ENCODE peak calls at places on chromosomes 4 and X, in four cellular contexts. One of them, this sample, is unnamed.

GRCh38 chr4:142718981-142719380 is 127.1 kb downstream of the INPP4B start:
- DNase-seq in HL-60: no peak
- DNase-seq in Caco-2: no peak
- DNase-seq in heart left ventricle: no peak
- DNase-seq in this sample: no peak

GRCh38 chr4:57191523-57192034 is 81.4 kb upstream of the IGFBP7 start:
- DNase-seq in HL-60: no peak
- DNase-seq in Caco-2: peak; percentile 11
- DNase-seq in heart left ventricle: no peak
- DNase-seq in this sample: peak; percentile 26

GRCh38 chrX:16418650-16419049 is 231.3 kb upstream of the S100G start:
- DNase-seq in Caco-2: no peak
- DNase-seq in HL-60: no peak
- DNase-seq in heart left ventricle: no peak
- DNase-seq in this sample: no peak

GRCh38 chr4:40289366-40290188 is 45.6 kb upstream of the CHRNA9 start:
- DNase-seq in heart left ventricle: no peak
- DNase-seq in Caco-2: no peak
- DNase-seq in HL-60: peak; percentile 74
- DNase-seq in this sample: no peak

GRCh38 chr4:24328300-24328699 is 256.1 kb downstream of the DHX15 start:
- DNase-seq in heart left ventricle: no peak
- DNase-seq in HL-60: no peak
- DNase-seq in Caco-2: no peak
- DNase-seq in this sample: no peak

GRCh38 chrX:70434914-70435586 is 9.6 kb upstream of the DLG3 start:
- DNase-seq in Caco-2: no peak
- DNase-seq in heart left ventricle: peak; percentile 75
- DNase-seq in HL-60: no peak
- DNase-seq in this sample: no peak

GRCh38 chrX:129310000-129310399 is 213.3 kb downstream of the SMARCA1 start:
- DNase-seq in HL-60: no peak
- DNase-seq in heart left ventricle: no peak
- DNase-seq in Caco-2: no peak
- DNase-seq in this sample: no peak

GRCh38 chr4:39365931-39366771 is at the start of gene RFC1:
- DNase-seq in HL-60: peak; percentile 90
- DNase-seq in heart left ventricle: peak; percentile 95
- DNase-seq in Caco-2: peak; percentile 95
- DNase-seq in this sample: peak; percentile 90

GRCh38 chrX:24520472-24520871 is 55.4 kb downstream of the PDK3 start:
- DNase-seq in HL-60: no peak
- DNase-seq in Caco-2: no peak
- DNase-seq in heart left ventricle: no peak
- DNase-seq in this sample: no peak

GRCh38 chr4:74934822-74935326 is 2.0 kb downstream of the PARM1 start:
- DNase-seq in heart left ventricle: no peak
- DNase-seq in Caco-2: no peak
- DNase-seq in HL-60: no peak
- DNase-seq in this sample: peak; percentile 23

GRCh38 chrX:111100191-111100590 is 4.2 kb downstream of the PAK3 start:
- DNase-seq in Caco-2: peak; percentile 24
- DNase-seq in HL-60: peak; percentile 26
- DNase-seq in heart left ventricle: no peak
- DNase-seq in this sample: peak; percentile 46

GRCh38 chr4:87575983-87576382 is 32.3 kb upstream of the DSPP start:
- DNase-seq in heart left ventricle: no peak
- DNase-seq in HL-60: no peak
- DNase-seq in Caco-2: no peak
- DNase-seq in this sample: no peak

GRCh38 chr4:151215295-151215694 is 61.7 kb upstream of the PRSS48 start:
- DNase-seq in heart left ventricle: no peak
- DNase-seq in Caco-2: no peak
- DNase-seq in HL-60: no peak
- DNase-seq in this sample: no peak

GRCh38 chr4:81921757-81922159 is 450.1 kb upstream of the RASGEF1B start:
- DNase-seq in Caco-2: no peak
- DNase-seq in heart left ventricle: peak; percentile 54
- DNase-seq in HL-60: no peak
- DNase-seq in this sample: no peak

GRCh38 chr4:139639654-139640053 is 26.0 kb upstream of the MGST2 start:
- DNase-seq in Caco-2: no peak
- DNase-seq in HL-60: no peak
- DNase-seq in heart left ventricle: no peak
- DNase-seq in this sample: no peak

GRCh38 chr4:8079031-8079885 is 79.4 kb downstream of the ABLIM2 start:
- DNase-seq in Caco-2: peak; percentile 25
- DNase-seq in HL-60: peak; percentile 42
- DNase-seq in heart left ventricle: peak; percentile 49
- DNase-seq in this sample: no peak

GRCh38 chr4:146273204-146273901 is 59.0 kb downstream of the REELD1 start:
- DNase-seq in heart left ventricle: no peak
- DNase-seq in HL-60: no peak
- DNase-seq in Caco-2: no peak
- DNase-seq in this sample: no peak

GRCh38 chr4:96326846-96327245 is 487.0 kb downstream of the PDHA2 start:
- DNase-seq in HL-60: no peak
- DNase-seq in Caco-2: no peak
- DNase-seq in heart left ventricle: no peak
- DNase-seq in this sample: no peak

GRCh38 chr4:8277356-8278008 is 7.9 kb downstream of the HTRA3 start:
- DNase-seq in heart left ventricle: peak; percentile 33
- DNase-seq in HL-60: no peak
- DNase-seq in Caco-2: no peak
- DNase-seq in this sample: no peak

GRCh38 chrX:108020631-108021030 is 24.2 kb upstream of the VSIG1 start:
- DNase-seq in heart left ventricle: no peak
- DNase-seq in HL-60: no peak
- DNase-seq in Caco-2: peak; percentile 11
- DNase-seq in this sample: no peak

GRCh38 chr4:113882668-113883067 is 96.8 kb downstream of the ARSJ start:
- DNase-seq in heart left ventricle: no peak
- DNase-seq in Caco-2: no peak
- DNase-seq in HL-60: no peak
- DNase-seq in this sample: no peak

GRCh38 chrX:38260231-38260630 is 39.6 kb upstream of the SRPX start:
- DNase-seq in HL-60: peak; percentile 25
- DNase-seq in heart left ventricle: no peak
- DNase-seq in Caco-2: peak; percentile 57
- DNase-seq in this sample: peak; percentile 6

GRCh38 chr4:116705466-116705865 is 379.9 kb downstream of the TRAM1L1 start:
- DNase-seq in heart left ventricle: no peak
- DNase-seq in Caco-2: no peak
- DNase-seq in HL-60: no peak
- DNase-seq in this sample: no peak

GRCh38 chrX:104330966-104331365 is 76.2 kb upstream of the ESX1 start:
- DNase-seq in heart left ventricle: no peak
- DNase-seq in Caco-2: no peak
- DNase-seq in HL-60: no peak
- DNase-seq in this sample: no peak

GRCh38 chr4:111530446-111530845 is 614.8 kb upstream of the FAM241A start:
- DNase-seq in Caco-2: no peak
- DNase-seq in heart left ventricle: no peak
- DNase-seq in HL-60: no peak
- DNase-seq in this sample: no peak

GRCh38 chr4:83009529-83009928 is 1.1 kb downstream of the LIN54 start:
- DNase-seq in heart left ventricle: no peak
- DNase-seq in Caco-2: no peak
- DNase-seq in HL-60: peak; percentile 16
- DNase-seq in this sample: no peak

GRCh38 chr4:185713272-185713671 is 98.7 kb downstream of the SORBS2 start:
- DNase-seq in heart left ventricle: no peak
- DNase-seq in Caco-2: peak; percentile 46
- DNase-seq in HL-60: no peak
- DNase-seq in this sample: no peak

GRCh38 chr4:148618856-148619255 is 176.6 kb upstream of the NR3C2 start:
- DNase-seq in Caco-2: no peak
- DNase-seq in HL-60: no peak
- DNase-seq in heart left ventricle: no peak
- DNase-seq in this sample: no peak

GRCh38 chrX:135505356-135505755 is 15.1 kb upstream of the INTS6L start:
- DNase-seq in heart left ventricle: no peak
- DNase-seq in Caco-2: no peak
- DNase-seq in HL-60: no peak
- DNase-seq in this sample: no peak

GRCh38 chrX:97705936-97706335 is 822.2 kb downstream of the RPA4 start:
- DNase-seq in Caco-2: no peak
- DNase-seq in heart left ventricle: no peak
- DNase-seq in HL-60: no peak
- DNase-seq in this sample: no peak

GRCh38 chr4:143667461-143667860 is 33.0 kb downstream of the FREM3 start:
- DNase-seq in Caco-2: no peak
- DNase-seq in heart left ventricle: peak; percentile 33
- DNase-seq in HL-60: no peak
- DNase-seq in this sample: no peak

GRCh38 chr4:108813261-108813660 is 50.4 kb upstream of the ETNPPL start:
- DNase-seq in heart left ventricle: no peak
- DNase-seq in Caco-2: no peak
- DNase-seq in HL-60: no peak
- DNase-seq in this sample: no peak

GRCh38 chr4:20426028-20426427 is 174.3 kb downstream of the SLIT2 start:
- DNase-seq in heart left ventricle: no peak
- DNase-seq in HL-60: no peak
- DNase-seq in Caco-2: no peak
- DNase-seq in this sample: no peak

GRCh38 chr4:182280439-182281111 is 37.4 kb downstream of the TENM3 start:
- DNase-seq in heart left ventricle: no peak
- DNase-seq in HL-60: no peak
- DNase-seq in Caco-2: no peak
- DNase-seq in this sample: no peak

GRCh38 chr4:38856046-38856445 is 571 bp downstream of the TLR6 start:
- DNase-seq in Caco-2: no peak
- DNase-seq in HL-60: peak; percentile 49
- DNase-seq in heart left ventricle: no peak
- DNase-seq in this sample: no peak

GRCh38 chrX:2878563-2878962 is 49.8 kb downstream of the GYG2 start:
- DNase-seq in Caco-2: no peak
- DNase-seq in heart left ventricle: no peak
- DNase-seq in HL-60: no peak
- DNase-seq in this sample: no peak

GRCh38 chrX:2872937-2873336 is 44.2 kb downstream of the GYG2 start:
- DNase-seq in heart left ventricle: no peak
- DNase-seq in HL-60: no peak
- DNase-seq in Caco-2: no peak
- DNase-seq in this sample: no peak

GRCh38 chrX:2874222-2875135 is 45.7 kb downstream of the GYG2 start:
- DNase-seq in heart left ventricle: no peak
- DNase-seq in HL-60: no peak
- DNase-seq in Caco-2: no peak
- DNase-seq in this sample: no peak

GRCh38 chrX:2875136-2875481 is 46.4 kb downstream of the GYG2 start:
- DNase-seq in Caco-2: no peak
- DNase-seq in HL-60: no peak
- DNase-seq in heart left ventricle: no peak
- DNase-seq in this sample: no peak

GRCh38 chrX:2875798-2876399 is 47.2 kb downstream of the GYG2 start:
- DNase-seq in Caco-2: no peak
- DNase-seq in HL-60: no peak
- DNase-seq in heart left ventricle: no peak
- DNase-seq in this sample: no peak
- TF ChIP-seq CTCF in Caco-2: peak; percentile 26
- TF ChIP-seq CTCF in HL-60: no peak
- TF ChIP-seq CTCF in heart left ventricle: peak; percentile 14
- TF ChIP-seq CTCF in this sample: peak; percentile 46

GRCh38 chrX:71859637-71860036 is 51.0 kb upstream of the NHSL2 start:
- DNase-seq in Caco-2: peak; percentile 42
- DNase-seq in HL-60: peak; percentile 23
- DNase-seq in heart left ventricle: no peak
- DNase-seq in this sample: peak; percentile 45
- TF ChIP-seq CTCF in Caco-2: peak; percentile 46
- TF ChIP-seq CTCF in HL-60: no peak
- TF ChIP-seq CTCF in heart left ventricle: peak; percentile 54
- TF ChIP-seq CTCF in this sample: peak; percentile 52

GRCh38 chrX:153651540-153652079 is 4.6 kb downstream of the DUSP9 start:
- DNase-seq in Caco-2: peak; percentile 21
- DNase-seq in HL-60: peak; percentile 13
- DNase-seq in heart left ventricle: no peak
- DNase-seq in this sample: no peak
- TF ChIP-seq CTCF in Caco-2: peak; percentile 23
- TF ChIP-seq CTCF in HL-60: peak; percentile 37
- TF ChIP-seq CTCF in heart left ventricle: no peak
- TF ChIP-seq CTCF in this sample: peak; percentile 32

GRCh38 chr4:10589308-10589707 is 95.3 kb downstream of the CLNK start:
- DNase-seq in HL-60: no peak
- DNase-seq in heart left ventricle: no peak
- DNase-seq in Caco-2: no peak
- DNase-seq in this sample: no peak

GRCh38 chr4:10593130-10593529 is 91.4 kb downstream of the CLNK start:
- DNase-seq in Caco-2: no peak
- DNase-seq in heart left ventricle: no peak
- DNase-seq in HL-60: no peak
- DNase-seq in this sample: no peak

GRCh38 chr4:10589808-10590207 is 94.8 kb downstream of the CLNK start:
- DNase-seq in heart left ventricle: no peak
- DNase-seq in HL-60: no peak
- DNase-seq in Caco-2: no peak
- DNase-seq in this sample: no peak

GRCh38 chr4:10587697-10588096 is 96.9 kb downstream of the CLNK start:
- DNase-seq in Caco-2: no peak
- DNase-seq in heart left ventricle: no peak
- DNase-seq in HL-60: peak; percentile 4
- DNase-seq in this sample: no peak

DNA sequence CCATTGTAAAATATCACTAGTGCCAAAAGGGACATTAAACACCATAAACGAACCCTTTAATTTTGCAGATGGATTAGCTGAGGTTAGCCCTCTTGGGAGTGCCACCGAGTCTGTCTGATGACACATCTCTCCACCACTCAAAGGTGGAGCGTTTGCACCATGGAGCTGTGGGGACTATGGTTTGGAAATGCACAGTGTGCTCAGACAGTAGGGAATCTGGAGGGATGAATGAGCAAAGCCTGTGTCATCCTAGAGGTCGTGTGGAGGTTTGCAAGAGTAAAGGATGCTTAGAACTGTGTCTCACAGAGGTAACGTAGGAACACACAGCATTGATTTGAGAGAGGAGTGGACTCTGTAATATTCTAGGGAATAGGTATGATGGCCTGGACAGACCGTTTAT is 93.7 kb downstream of the CLNK start:
- DNase-seq in HL-60: no peak
- DNase-seq in Caco-2: no peak
- DNase-seq in heart left ventricle: no peak
- DNase-seq in this sample: no peak
- TF ChIP-seq CTCF in HL-60: no peak
- TF ChIP-seq CTCF in Caco-2: no peak
- TF ChIP-seq CTCF in heart left ventricle: no peak
- TF ChIP-seq CTCF in this sample: no peak

This sample was measured in nephron progenitor cell.